ENCODE peak calls at places on chromosome 4, in seven cellular contexts. G is GM12865, C is SW480, U is breast epithelium, N is activated gamma-delta T cell treated with Interleukin-2 at 50 U/mL for 16 hours, Q is choroid plexus epithelial cell, Y is ELR. H is an unnamed sample.

GRCh38 chr4:165472943-165473676 is 94.3 kb downstream of the CPE start:
- DNase-seq in Y (no peak), Q (no peak), G (no peak), C (no peak), U (no peak), N (no peak), H (no peak)

GRCh38 chr4:41380758-41381157 is 124.0 kb downstream of the UCHL1 start:
- DNase-seq in Y (no peak), U (no peak), C (no peak), Q (no peak), G (no peak), N (no peak), H (peak; percentile 4)

GRCh38 chr4:150136481-150136880 is 58.2 kb downstream of the DCLK2 start:
- DNase-seq in N (no peak), Y (peak; percentile 65), Q (peak; percentile 33), U (no peak), C (no peak), G (no peak), H (peak; percentile 50)

GRCh38 chr4:101954351-101954750 is 163.8 kb downstream of the BANK1 start:
- DNase-seq in N (no peak), C (no peak), G (no peak), Q (no peak), U (no peak), Y (peak; percentile 6), H (peak; percentile 43)

GRCh38 chr4:19958849-19959248 is 292.9 kb upstream of the SLIT2 start:
- DNase-seq in Y (no peak), G (no peak), C (no peak), N (no peak), U (no peak), Q (no peak), H (no peak)

GRCh38 chr4:11424000-11424399 is 4.7 kb downstream of the HS3ST1 start:
- DNase-seq in Y (peak; percentile 10), Q (peak; percentile 61), U (peak; percentile 60), G (peak; percentile 70), N (peak; percentile 10), C (peak; percentile 16), H (no peak)

GRCh38 chr4:149631629-149632028 is 184.0 kb downstream of the IQCM start:
- DNase-seq in G (no peak), Q (no peak), N (no peak), U (no peak), C (no peak), Y (no peak), H (no peak)

GRCh38 chr4:72430050-72430449 is 139.0 kb downstream of the ADAMTS3 start:
- DNase-seq in Y (peak; percentile 25), Q (peak; percentile 11), C (no peak), G (no peak), N (no peak), U (no peak), H (no peak)

GRCh38 chr4:121307441-121308327 is 73.1 kb downstream of the QRFPR start:
- DNase-seq in Y (peak; percentile 62), N (peak; percentile 27), U (no peak), Q (peak; percentile 84), G (peak; percentile 81), C (peak; percentile 32), H (peak; percentile 54)

GRCh38 chr4:4477391-4477790 is 64.5 kb downstream of the STX18 start:
- DNase-seq in Q (no peak), C (no peak), Y (no peak), U (no peak), N (no peak), G (no peak), H (no peak)

GRCh38 chr4:101286663-101287062 is 60.7 kb downstream of the PPP3CA start:
- DNase-seq in G (no peak), Q (no peak), Y (no peak), C (no peak), N (no peak), U (no peak), H (no peak)

GRCh38 chr4:133839326-133839725 is 362.3 kb downstream of the PABPC4L start:
- DNase-seq in U (no peak), Q (peak; percentile 28), Y (peak; percentile 46), C (no peak), G (no peak), N (no peak), H (no peak)

GRCh38 chr4:21205821-21206531 is 505.7 kb downstream of the PACRGL start:
- DNase-seq in N (no peak), C (peak; percentile 72), Q (no peak), U (no peak), G (no peak), Y (no peak), H (no peak)

GRCh38 chr4:143653031-143653430 is 47.4 kb downstream of the FREM3 start:
- DNase-seq in Y (no peak), U (no peak), Q (peak; percentile 74), G (no peak), N (no peak), C (no peak), H (no peak)